ENCODE peak calls at places on chromosome 19, in six cellular contexts. One of them, this sample, is unnamed. For H3K4me1, the result is how much of the 10 kb centered on the place peaks cover.

GRCh38 chr19:13026478-13026999 is 31.3 kb downstream of the NFIX start:
- DNase-seq in left lung: no peak
- DNase-seq in adrenal gland: no peak
- DNase-seq in stomach: peak
- DNase-seq in mesendoderm: no peak
- DNase-seq in HepG2: peak
- DNase-seq in this sample: peak

GRCh38 chr19:46841458-46842083 is 9.1 kb downstream of the AP2S1 start:
- DNase-seq in left lung: no peak
- DNase-seq in adrenal gland: peak
- DNase-seq in stomach: peak
- DNase-seq in mesendoderm: no peak
- DNase-seq in HepG2: no peak
- DNase-seq in this sample: peak

GRCh38 chr19:32702010-32702409 is 10.4 kb downstream of the NUDT19 start:
- DNase-seq in left lung: no peak
- DNase-seq in adrenal gland: no peak
- DNase-seq in stomach: peak
- DNase-seq in mesendoderm: peak
- DNase-seq in HepG2: peak
- DNase-seq in this sample: peak

GRCh38 chr19:29576043-29576442 is 30.0 kb upstream of the POP4 start:
- DNase-seq in left lung: no peak
- DNase-seq in adrenal gland: no peak
- DNase-seq in stomach: no peak
- DNase-seq in mesendoderm: no peak
- DNase-seq in HepG2: no peak
- DNase-seq in this sample: no peak

GRCh38 chr19:55440411-55441105 is 2.5 kb downstream of the SHISA7 start:
- DNase-seq in left lung: no peak
- DNase-seq in adrenal gland: no peak
- DNase-seq in stomach: no peak
- DNase-seq in mesendoderm: peak
- DNase-seq in HepG2: no peak
- DNase-seq in this sample: no peak

GRCh38 chr19:42477117-42477516 is 34.4 kb upstream of the CXCL17 start:
- DNase-seq in left lung: no peak
- DNase-seq in adrenal gland: no peak
- DNase-seq in stomach: no peak
- DNase-seq in mesendoderm: no peak
- DNase-seq in HepG2: no peak
- DNase-seq in this sample: no peak

GRCh38 chr19:38665950-38666661 is 18.7 kb downstream of the ACTN4 start:
- DNase-seq in left lung: no peak
- DNase-seq in adrenal gland: no peak
- DNase-seq in stomach: no peak
- DNase-seq in mesendoderm: peak
- DNase-seq in HepG2: peak
- DNase-seq in this sample: no peak

GRCh38 chr19:7444042-7444441 is 44.8 kb downstream of the PEX11G start:
- DNase-seq in left lung: no peak
- DNase-seq in adrenal gland: no peak
- DNase-seq in stomach: no peak
- DNase-seq in mesendoderm: no peak
- DNase-seq in HepG2: no peak
- DNase-seq in this sample: no peak

GRCh38 chr19:39710333-39710890 is 6.1 kb downstream of the LGALS14 start:
- DNase-seq in left lung: no peak
- DNase-seq in adrenal gland: no peak
- DNase-seq in stomach: no peak
- DNase-seq in mesendoderm: peak
- DNase-seq in HepG2: no peak
- DNase-seq in this sample: no peak

GRCh38 chr19:48249502-48250014 is 6.2 kb downstream of the CARD8 start:
- DNase-seq in left lung: no peak
- DNase-seq in adrenal gland: peak
- DNase-seq in stomach: peak
- DNase-seq in mesendoderm: no peak
- DNase-seq in HepG2: no peak
- DNase-seq in this sample: peak

GRCh38 chr19:45168767-45169351 is 8.1 kb upstream of the NKPD1 start:
- DNase-seq in left lung: peak
- DNase-seq in adrenal gland: no peak
- DNase-seq in stomach: no peak
- DNase-seq in mesendoderm: no peak
- DNase-seq in HepG2: peak
- DNase-seq in this sample: no peak

GRCh38 chr19:45163751-45164150 is 3.0 kb upstream of the NKPD1 start:
- DNase-seq in left lung: no peak
- DNase-seq in adrenal gland: no peak
- DNase-seq in stomach: no peak
- DNase-seq in mesendoderm: no peak
- DNase-seq in HepG2: no peak
- DNase-seq in this sample: no peak

GRCh38 chr19:45164577-45165335 is 4.0 kb upstream of the NKPD1 start:
- DNase-seq in left lung: peak
- DNase-seq in adrenal gland: peak
- DNase-seq in stomach: peak
- DNase-seq in mesendoderm: peak
- DNase-seq in HepG2: peak
- DNase-seq in this sample: peak

GRCh38 chr19:45169602-45170001 is 8.4 kb downstream of the TRAPPC6A start:
- DNase-seq in left lung: no peak
- DNase-seq in adrenal gland: no peak
- DNase-seq in stomach: no peak
- DNase-seq in mesendoderm: no peak
- DNase-seq in HepG2: no peak
- DNase-seq in this sample: no peak

DNA sequence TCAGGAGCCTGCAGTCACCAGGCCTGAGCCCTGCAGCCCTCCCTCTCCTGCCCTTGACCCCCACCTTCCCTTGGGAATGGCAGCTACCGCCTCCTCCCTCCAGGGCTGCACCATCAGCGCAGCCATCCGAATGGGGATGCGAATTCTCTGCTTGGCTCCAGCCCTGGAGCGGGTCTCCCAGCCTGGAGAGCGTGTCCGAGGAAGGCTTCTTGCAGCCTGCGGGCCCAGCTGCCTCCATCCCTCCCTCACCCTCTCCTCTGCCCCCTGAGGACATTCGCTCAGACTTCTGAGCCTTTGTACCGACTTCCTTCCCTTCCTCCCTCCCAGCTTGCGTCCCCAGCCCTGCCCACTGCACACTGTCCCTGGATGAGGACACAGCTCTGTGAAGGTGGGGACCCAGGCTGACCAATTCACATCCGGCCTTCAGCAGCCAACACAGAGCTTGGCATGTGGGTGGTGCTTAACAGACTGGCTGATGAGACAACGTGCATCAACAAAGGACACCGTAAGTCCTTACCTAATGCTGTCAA is 6.0 kb upstream of the NKPD1 start:
- DNase-seq in left lung: no peak
- DNase-seq in adrenal gland: peak
- DNase-seq in stomach: no peak
- DNase-seq in mesendoderm: peak
- DNase-seq in HepG2: peak
- DNase-seq in this sample: no peak
- H3K4me1 ChIP-seq in left lung: under half
- H3K4me1 ChIP-seq in adrenal gland: under half
- H3K4me1 ChIP-seq in stomach: under half
- H3K4me1 ChIP-seq in mesendoderm: under half
- H3K4me1 ChIP-seq in HepG2: half or more
- H3K4me1 ChIP-seq in this sample: under half

GRCh38 chr19:1853295-1854031 is 5.2 kb upstream of the REXO1 start:
- DNase-seq in left lung: peak
- DNase-seq in adrenal gland: peak
- DNase-seq in stomach: peak
- DNase-seq in mesendoderm: peak
- DNase-seq in HepG2: peak
- DNase-seq in this sample: peak
- H3K4me3 ChIP-seq in left lung: no peak
- H3K4me3 ChIP-seq in adrenal gland: no peak
- H3K4me3 ChIP-seq in stomach: peak
- H3K4me3 ChIP-seq in mesendoderm: no peak
- H3K4me3 ChIP-seq in HepG2: no peak
- H3K4me3 ChIP-seq in this sample: no peak

DNA sequence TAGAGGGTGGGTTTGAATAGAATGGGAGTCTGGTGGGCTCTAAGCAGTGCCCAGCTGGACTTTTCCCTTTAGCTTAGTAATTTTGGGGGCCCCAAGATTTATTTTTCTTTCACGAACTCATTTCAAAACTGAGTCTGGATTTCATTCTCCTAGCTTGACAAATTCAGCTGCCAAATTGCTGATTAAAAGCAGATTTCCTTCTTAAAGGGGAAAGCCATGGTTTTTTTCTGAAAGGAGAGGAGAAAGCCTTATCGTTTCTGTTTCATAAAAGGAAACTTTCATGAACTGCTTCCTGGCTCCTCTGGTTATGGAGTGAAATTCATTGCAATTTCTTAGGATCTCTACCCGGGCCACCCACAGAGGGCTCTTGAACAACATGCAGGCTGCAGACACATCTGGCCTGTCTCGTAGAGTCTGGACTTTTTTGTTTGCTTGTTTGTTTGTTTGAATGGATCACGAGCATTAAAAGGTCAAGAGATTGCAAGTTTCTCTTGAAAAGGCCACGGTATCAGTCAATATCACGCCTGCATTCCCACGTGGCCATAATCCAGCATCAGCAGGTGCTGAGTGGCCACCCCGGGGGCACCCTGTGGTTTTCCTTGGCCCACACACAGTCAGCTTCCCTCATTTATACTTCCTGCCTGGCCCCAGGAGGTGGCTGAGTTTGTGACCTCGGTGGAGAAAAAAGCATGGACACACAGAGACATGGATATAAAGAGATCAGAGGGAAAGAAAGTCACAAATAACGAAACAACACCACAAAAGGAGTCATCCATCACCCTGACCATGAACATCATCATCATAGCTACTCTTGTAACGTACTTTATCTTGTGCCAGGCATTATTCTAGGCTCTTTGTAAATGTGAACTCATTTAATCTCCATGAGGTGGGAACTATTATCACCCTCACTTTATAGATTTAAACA is 10.5 kb upstream of the KLK4 start:
- DNase-seq in left lung: no peak
- DNase-seq in adrenal gland: no peak
- DNase-seq in stomach: no peak
- DNase-seq in mesendoderm: no peak
- DNase-seq in HepG2: no peak
- DNase-seq in this sample: no peak
- H3K27ac ChIP-seq in left lung: no peak
- H3K27ac ChIP-seq in adrenal gland: no peak
- H3K27ac ChIP-seq in stomach: no peak
- H3K27ac ChIP-seq in mesendoderm: no peak
- H3K27ac ChIP-seq in HepG2: no peak
- H3K27ac ChIP-seq in this sample: no peak

GRCh38 chr19:10207026-10207425 is 12.3 kb upstream of the DNMT1 start:
- DNase-seq in left lung: no peak
- DNase-seq in adrenal gland: no peak
- DNase-seq in stomach: no peak
- DNase-seq in mesendoderm: no peak
- DNase-seq in HepG2: no peak
- DNase-seq in this sample: no peak
- H3K4me1 ChIP-seq in left lung: under half
- H3K4me1 ChIP-seq in adrenal gland: under half
- H3K4me1 ChIP-seq in stomach: under half
- H3K4me1 ChIP-seq in mesendoderm: under half
- H3K4me1 ChIP-seq in HepG2: under half
- H3K4me1 ChIP-seq in this sample: under half

GRCh38 chr19:10644351-10645007 is 9.7 kb upstream of the ILF3 start:
- DNase-seq in left lung: peak
- DNase-seq in adrenal gland: peak
- DNase-seq in stomach: peak
- DNase-seq in mesendoderm: peak
- DNase-seq in HepG2: peak
- DNase-seq in this sample: peak

GRCh38 chr19:10643166-10643967 is 10.8 kb upstream of the ILF3 start:
- DNase-seq in left lung: no peak
- DNase-seq in adrenal gland: no peak
- DNase-seq in stomach: no peak
- DNase-seq in mesendoderm: no peak
- DNase-seq in HepG2: no peak
- DNase-seq in this sample: peak

GRCh38 chr19:10642473-10642872 is 11.7 kb upstream of the ILF3 start:
- DNase-seq in left lung: no peak
- DNase-seq in adrenal gland: no peak
- DNase-seq in stomach: no peak
- DNase-seq in mesendoderm: no peak
- DNase-seq in HepG2: no peak
- DNase-seq in this sample: no peak

GRCh38 chr19:10641248-10641647 is 12.9 kb upstream of the ILF3 start:
- DNase-seq in left lung: no peak
- DNase-seq in adrenal gland: no peak
- DNase-seq in stomach: no peak
- DNase-seq in mesendoderm: no peak
- DNase-seq in HepG2: no peak
- DNase-seq in this sample: no peak

GRCh38 chr19:10643968-10644290 is 10.2 kb upstream of the ILF3 start:
- DNase-seq in left lung: no peak
- DNase-seq in adrenal gland: no peak
- DNase-seq in stomach: no peak
- DNase-seq in mesendoderm: no peak
- DNase-seq in HepG2: no peak
- DNase-seq in this sample: no peak
- H3K4me3 ChIP-seq in left lung: no peak
- H3K4me3 ChIP-seq in adrenal gland: no peak
- H3K4me3 ChIP-seq in stomach: no peak
- H3K4me3 ChIP-seq in mesendoderm: no peak
- H3K4me3 ChIP-seq in HepG2: peak
- H3K4me3 ChIP-seq in this sample: no peak

This sample was measured in small intestine.